ENCODE peak calls at places on chromosomes 13 and 19, in eight cellular contexts. T is Caki2; M is Calu3; F is cardiac fibroblast; G is glutamatergic neuron; B is nephron progenitor cell; X is mucosa of gallbladder; S is stimulated activated CD4-positive, alpha-beta T cell treated with anti-CD3 and anti-CD28 coated beads, Interleukin-15, amount 100 ng/mL, for 1 hour. L is an unnamed sample.

GRCh38 chr13:106299616-106300015 is 235.8 kb downstream of the EFNB2 start:
- DNase-seq in T (no peak), M (no peak), F (no peak), G (no peak), B (no peak), X (no peak), S (no peak), L (no peak)

GRCh38 chr13:43516401-43516826 is 270.4 kb downstream of the ENOX1 start:
- DNase-seq in T (no peak), M (no peak), F (peak), G (no peak), B (no peak), X (peak), S (no peak), L (no peak)

GRCh38 chr19:16627194-16627927 is 643 bp downstream of the MED26 start:
- DNase-seq in T (peak), M (no peak), F (no peak), G (peak), B (peak), X (no peak), S (no peak), L (peak)

GRCh38 chr13:42702726-42703125 is 78.7 kb upstream of the FAM216B start:
- DNase-seq in T (no peak), M (no peak), F (peak), G (no peak), B (no peak), X (no peak), S (no peak), L (no peak)

GRCh38 chr13:47044842-47045241 is 148.0 kb upstream of the HTR2A start:
- DNase-seq in T (no peak), M (no peak), F (no peak), G (no peak), B (no peak), X (no peak), S (no peak), L (no peak)

GRCh38 chr13:49812806-49813205 is 20.3 kb upstream of the KPNA3 start:
- DNase-seq in T (no peak), M (no peak), F (no peak), G (no peak), B (peak), X (no peak), S (no peak), L (peak)

GRCh38 chr19:54160182-54160811 is 776 bp upstream of the LENG1 start:
- DNase-seq in T (no peak), M (no peak), F (peak), G (no peak), B (no peak), X (no peak), S (no peak), L (no peak)

GRCh38 chr19:46648961-46649960 is 11.7 kb downstream of the DACT3 start:
- DNase-seq in T (no peak), M (no peak), F (no peak), G (no peak), B (peak), X (no peak), S (no peak), L (no peak)

GRCh38 chr13:111166882-111167281 is 51.8 kb downstream of the ARHGEF7 start:
- DNase-seq in T (no peak), M (no peak), F (no peak), G (no peak), B (no peak), X (no peak), S (no peak), L (no peak)

GRCh38 chr19:48969276-48970138 is 4.4 kb downstream of the FTL start:
- DNase-seq in T (peak), M (no peak), F (peak), G (no peak), B (no peak), X (no peak), S (no peak), L (no peak)

GRCh38 chr13:25468330-25469178 is 96.8 kb downstream of the ATP8A2 start:
- DNase-seq in T (peak), M (no peak), F (no peak), G (peak), B (peak), X (no peak), S (no peak), L (no peak)

GRCh38 chr13:76993021-76993420 is 1.1 kb downstream of the CLN5 start:
- DNase-seq in T (no peak), M (no peak), F (peak), G (no peak), B (no peak), X (no peak), S (no peak), L (no peak)

GRCh38 chr19:39411006-39411831 is 1.2 kb upstream of the PLEKHG2 start:
- DNase-seq in T (no peak), M (peak), F (peak), G (no peak), B (no peak), X (peak), S (no peak), L (peak)

GRCh38 chr19:15010497-15011255 is 31.0 kb upstream of the SLC1A6 start:
- DNase-seq in T (no peak), M (no peak), F (no peak), G (peak), B (peak), X (no peak), S (no peak), L (no peak)

GRCh38 chr13:43653980-43654379 is 132.8 kb downstream of the ENOX1 start:
- DNase-seq in T (no peak), M (no peak), F (no peak), G (no peak), B (no peak), X (no peak), S (no peak), L (no peak)

GRCh38 chr19:38118176-38118575 is 105.8 kb downstream of the DPF1 start:
- DNase-seq in T (no peak), M (no peak), F (no peak), G (no peak), B (no peak), X (no peak), S (no peak), L (no peak)

L was measured in HepG2.